ENCODE peak calls at places on chromosome 6, in six cellular contexts. R is A172, K is NCI-H2029, H is heart left ventricle, Z is mucosa of gallbladder, I is mesendoderm. O is an unnamed sample.

GRCh38 chr6:118705799-118706481 is 54.5 kb upstream of the CEP85L start:
- DNase-seq in Z (no peak), I (peak; percentile 94), H (no peak), K (no peak), R (peak; percentile 27), O (peak; percentile 63)

GRCh38 chr6:3612341-3613041 is 139.0 kb downstream of the PXDC1 start:
- DNase-seq in Z (no peak), K (no peak), H (no peak), R (peak; percentile 99), I (peak; percentile 54), O (no peak)

GRCh38 chr6:163714179-163714578 is 299.7 kb downstream of the QKI start:
- DNase-seq in K (no peak), H (no peak), R (no peak), I (no peak), Z (no peak), O (no peak)

GRCh38 chr6:95266537-95267258 is 310.6 kb upstream of the MANEA start:
- DNase-seq in I (peak; percentile 4), R (peak; percentile 35), Z (no peak), K (no peak), H (no peak), O (no peak)

GRCh38 chr6:4359108-4359710 is 223.8 kb upstream of the ECI2 start:
- DNase-seq in I (no peak), R (no peak), H (no peak), Z (no peak), K (no peak), O (no peak)

GRCh38 chr6:151052021-151052646 is 186.6 kb downstream of the MTHFD1L start:
- DNase-seq in K (no peak), Z (no peak), R (no peak), I (no peak), H (no peak), O (peak; percentile 25)

GRCh38 chr6:160005861-160006540 is 37.1 kb downstream of the IGF2R start:
- DNase-seq in H (peak; percentile 64), Z (no peak), R (no peak), I (no peak), K (no peak), O (no peak)

GRCh38 chr6:139882977-139883728 is 508.7 kb upstream of the CITED2 start:
- DNase-seq in H (no peak), K (no peak), R (peak; percentile 22), Z (no peak), I (peak; percentile 50), O (peak; percentile 84)

GRCh38 chr6:159756508-159756907 is 5.3 kb upstream of the ACAT2 start:
- DNase-seq in I (no peak), K (no peak), H (no peak), Z (no peak), R (no peak), O (no peak)